ENCODE peak calls at places on chromosomes 16 and 17, in eight cellular contexts. K, I, X, P, U, Z, O and S are unnamed samples. For H3K9me3, the result is how much of the 10 kb centered on the place peaks cover.

GRCh38 chr16:68357923-68358322 is 47.1 kb downstream of the PRMT7 start:
- DNase-seq in Z (no peak), O (no peak), P (no peak), X (no peak), K (no peak), U (no peak), I (no peak), S (no peak)

GRCh38 chr17:79525793-79526677 is 84.8 kb downstream of the RBFOX3 start:
- DNase-seq in O (no peak), U (no peak), X (no peak), P (no peak), Z (no peak), K (no peak), I (no peak), S (no peak)

GRCh38 chr16:17544785-17545184 is 74.0 kb upstream of the XYLT1 start:
- DNase-seq in O (no peak), U (no peak), X (no peak), P (no peak), K (peak), I (no peak), Z (no peak), S (no peak)

GRCh38 chr16:84270071-84270470 is 24.6 kb upstream of the WFDC1 start:
- DNase-seq in O (no peak), Z (no peak), I (no peak), U (no peak), K (no peak), P (no peak), X (no peak), S (no peak)

GRCh38 chr17:4504188-4504587 is 5.5 kb downstream of the SPNS2 start:
- DNase-seq in P (peak), Z (no peak), I (no peak), O (no peak), U (no peak), X (no peak), K (no peak), S (no peak)

GRCh38 chr16:52283581-52284375 is 263.2 kb downstream of the TOX3 start:
- DNase-seq in I (no peak), U (no peak), O (no peak), Z (no peak), P (no peak), X (no peak), K (no peak), S (no peak)

GRCh38 chr17:2814499-2815341 is 18.5 kb downstream of the RAP1GAP2 start:
- DNase-seq in I (peak), O (no peak), U (no peak), P (peak), X (peak), Z (peak), K (no peak), S (no peak)

GRCh38 chr17:46178550-46179198 is 14.6 kb downstream of the KANSL1 start:
- DNase-seq in P (no peak), I (peak), U (no peak), Z (no peak), K (no peak), O (no peak), X (no peak), S (no peak)

GRCh38 chr16:27235055-27235937 is 32.0 kb downstream of the KDM8 start:
- DNase-seq in U (peak), X (peak), K (peak), O (peak), P (peak), I (peak), Z (peak), S (peak)

GRCh38 chr17:81044764-81045589 is 10.0 kb downstream of the BAIAP2 start:
- DNase-seq in Z (no peak), P (no peak), X (peak), I (peak), O (no peak), U (peak), K (peak), S (peak)

GRCh38 chr17:69967910-69968411 is 107.1 kb upstream of the KCNJ16 start:
- DNase-seq in U (no peak), Z (no peak), P (no peak), I (peak), O (no peak), K (no peak), X (no peak), S (peak)

GRCh38 chr17:62653002-62653830 is 25.7 kb downstream of the MRC2 start:
- DNase-seq in U (peak), O (no peak), Z (peak), I (peak), K (peak), P (peak), X (peak), S (peak)

GRCh38 chr17:2250140-2251095 is 53.2 kb downstream of the SMG6 start:
- DNase-seq in U (no peak), O (no peak), X (no peak), I (peak), Z (peak), K (no peak), P (no peak), S (no peak)

GRCh38 chr16:49439050-49439449 is 65.4 kb downstream of the C16orf78 start:
- DNase-seq in K (no peak), O (no peak), X (no peak), I (no peak), Z (no peak), P (no peak), U (no peak), S (no peak)

GRCh38 chr17:58364270-58364942 is 12.4 kb upstream of the SUPT4H1 start:
- DNase-seq in P (no peak), I (no peak), K (no peak), Z (no peak), U (no peak), X (no peak), O (no peak), S (no peak)

GRCh38 chr17:58363457-58364185 is 11.6 kb upstream of the SUPT4H1 start:
- DNase-seq in K (no peak), X (no peak), U (no peak), I (no peak), Z (no peak), O (no peak), P (no peak), S (no peak)

GRCh38 chr17:58365185-58365979 is 13.4 kb upstream of the SUPT4H1 start:
- DNase-seq in X (no peak), U (no peak), O (no peak), I (no peak), P (no peak), Z (no peak), K (no peak), S (no peak)

GRCh38 chr17:58367462-58367861 is 15.5 kb upstream of the SUPT4H1 start:
- DNase-seq in U (no peak), I (no peak), O (no peak), K (no peak), Z (no peak), X (no peak), P (no peak), S (no peak)

DNA sequence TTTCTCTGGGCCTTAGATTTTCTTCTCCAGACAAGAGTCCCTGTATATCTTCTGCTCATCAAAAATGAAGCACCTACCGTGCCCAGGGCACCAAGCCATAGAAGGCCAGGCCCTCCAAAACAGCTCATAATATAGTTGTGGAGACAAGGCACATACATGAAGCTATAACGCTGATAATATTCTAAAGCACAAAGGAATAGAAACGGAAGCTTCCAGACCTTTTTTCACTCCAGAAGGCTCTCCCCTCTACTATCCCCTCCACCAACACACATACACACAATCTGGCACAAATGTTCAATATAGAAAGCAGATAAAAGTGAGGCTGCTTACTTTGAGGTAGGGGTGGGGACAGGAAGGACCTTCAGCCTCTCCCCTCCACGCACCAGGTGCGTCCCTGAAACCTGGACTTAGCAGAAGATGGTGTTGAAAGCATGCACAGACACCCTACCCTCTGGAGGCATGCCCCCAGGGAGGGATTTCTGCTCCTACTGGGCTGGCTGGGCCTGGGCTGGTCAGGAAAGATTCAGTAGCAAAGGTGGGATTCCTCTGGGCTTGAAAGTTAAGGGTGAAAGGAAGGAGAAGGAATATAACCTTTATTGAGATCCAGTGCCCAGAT is 14.1 kb upstream of the SUPT4H1 start:
- DNase-seq in X (no peak), O (no peak), P (peak), I (no peak), Z (no peak), K (no peak), U (no peak), S (no peak)
- H3K27ac ChIP-seq in X (no peak), O (no peak), P (peak), I (no peak), Z (no peak), K (no peak), U (no peak), S (no peak)

GRCh38 chr17:56887552-56888467 is 26.0 kb downstream of the TRIM25 start:
- DNase-seq in I (no peak), K (no peak), P (no peak), U (no peak), Z (no peak), O (no peak), X (no peak), S (peak)
- H3K9me3 ChIP-seq in I (under half), K (under half), P (under half), U (under half), Z (under half), O (under half), X (under half), S (under half)

DNA sequence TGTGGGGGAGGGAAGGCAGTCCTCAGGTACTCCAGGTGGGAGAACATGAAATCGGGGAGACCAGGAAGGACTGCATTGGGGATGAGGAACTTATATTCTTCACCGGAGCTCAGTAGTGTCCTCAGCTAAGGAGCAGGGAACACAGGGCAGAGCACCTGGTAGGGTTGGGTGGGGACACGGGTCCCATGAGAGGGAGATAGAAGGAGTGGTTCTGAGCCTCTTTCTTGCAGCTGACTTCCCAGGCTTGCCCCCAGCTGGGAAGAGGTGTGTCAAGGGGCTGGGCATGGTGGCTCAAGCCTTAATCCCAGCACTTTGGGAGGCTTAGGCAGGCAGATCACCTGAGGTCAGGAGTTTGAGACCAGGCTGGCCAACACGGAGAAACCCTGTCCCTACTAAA is 2.1 kb downstream of the FHOD1 start:
- DNase-seq in X (no peak), U (no peak), Z (no peak), P (no peak), K (no peak), I (no peak), O (no peak), S (no peak)
- H3K4me3 ChIP-seq in X (no peak), U (no peak), Z (no peak), P (peak), K (peak), I (peak), O (no peak), S (no peak)

GRCh38 chr17:9007052-9007714 is 14.1 kb upstream of the NTN1 start:
- DNase-seq in U (no peak), K (no peak), O (no peak), X (no peak), I (no peak), Z (no peak), P (no peak), S (no peak)

GRCh38 chr17:9004961-9005285 is 16.4 kb upstream of the NTN1 start:
- DNase-seq in X (no peak), P (no peak), I (no peak), O (no peak), Z (no peak), K (no peak), U (no peak), S (no peak)

GRCh38 chr17:9003355-9004131 is 17.8 kb upstream of the NTN1 start:
- DNase-seq in K (no peak), U (no peak), X (no peak), P (no peak), I (no peak), O (no peak), Z (no peak), S (no peak)

GRCh38 chr17:9004132-9004960 is 17.0 kb upstream of the NTN1 start:
- DNase-seq in Z (peak), P (no peak), O (no peak), K (no peak), U (no peak), I (no peak), X (no peak), S (no peak)

DNA sequence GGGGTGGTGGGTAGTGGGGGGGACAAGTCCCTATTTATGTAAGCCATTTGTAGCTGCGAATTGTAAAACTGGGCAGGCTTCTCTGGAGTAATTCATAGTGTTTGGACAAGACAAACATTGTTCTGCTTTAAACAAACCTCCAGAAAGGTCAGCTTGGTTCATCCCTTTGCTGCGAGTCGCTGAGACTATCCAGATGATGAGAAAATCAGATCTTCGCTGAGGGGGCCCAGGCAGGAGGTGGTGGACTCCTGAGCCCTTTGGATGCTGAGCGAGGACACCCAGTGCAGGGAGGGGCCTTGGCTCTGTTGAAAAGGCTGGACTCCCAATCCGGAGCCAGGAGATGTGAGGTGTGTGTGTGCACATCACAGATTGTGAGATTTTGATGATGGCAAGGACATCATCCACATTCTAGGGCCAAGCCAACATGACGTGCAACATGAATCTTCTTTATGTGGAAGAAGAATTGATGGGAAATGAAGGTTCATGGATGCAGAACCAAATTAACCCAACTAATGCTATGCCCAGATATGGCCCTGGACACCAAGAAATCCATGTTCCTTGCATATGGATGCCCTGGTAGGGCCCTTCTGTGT is 15.0 kb upstream of the NTN1 start:
- DNase-seq in U (no peak), K (no peak), I (no peak), Z (no peak), P (no peak), O (no peak), X (no peak), S (no peak)
- H3K27ac ChIP-seq in U (no peak), K (no peak), I (no peak), Z (no peak), P (no peak), O (no peak), X (no peak), S (no peak)

DNA sequence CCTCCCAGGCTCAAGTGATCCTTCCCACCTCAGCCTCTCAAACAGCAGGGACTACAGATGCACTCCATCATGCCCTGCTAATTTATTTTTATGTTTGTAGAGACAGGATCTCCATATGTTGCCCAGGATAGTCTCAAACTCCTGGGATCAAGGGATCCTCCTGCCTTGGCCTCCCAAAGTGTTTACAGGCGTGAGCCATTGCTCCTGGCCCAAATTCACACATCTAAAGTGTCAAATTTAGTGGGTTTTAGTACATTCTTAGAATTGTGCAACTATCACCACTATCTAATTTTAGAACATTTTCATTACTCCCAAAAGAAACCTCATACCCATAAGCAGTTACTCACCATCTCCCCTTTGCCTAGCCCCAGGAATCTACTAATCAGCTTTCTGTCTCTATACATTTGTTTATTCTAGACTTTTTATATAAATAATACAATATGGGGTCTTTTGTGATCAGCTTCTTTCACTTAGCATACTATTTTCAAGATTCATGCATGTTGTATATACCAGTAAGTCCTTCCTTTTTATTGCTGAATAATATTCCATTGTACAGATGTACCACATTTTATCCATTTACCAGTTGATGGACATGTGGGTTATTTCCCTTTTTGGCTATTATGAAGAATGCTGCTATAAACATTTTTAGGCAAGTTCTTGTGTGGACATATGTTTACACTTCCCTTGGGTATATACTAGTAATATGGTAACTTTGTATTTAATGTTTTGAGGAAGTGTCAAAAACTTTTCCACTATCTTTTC is 25.1 kb upstream of the ITGA2B start:
- DNase-seq in U (no peak), X (no peak), Z (no peak), P (no peak), K (no peak), I (no peak), O (no peak), S (no peak)
- H3K9me3 ChIP-seq in U (under half), X (under half), Z (under half), P (under half), K (under half), I (under half), O (under half), S (under half)

GRCh38 chr16:51181495-51181795 is 30.4 kb upstream of the SALL1 start:
- DNase-seq in P (no peak), O (no peak), U (no peak), K (no peak), X (no peak), Z (no peak), I (peak), S (peak)

GRCh38 chr16:51175081-51175480 is 24.0 kb upstream of the SALL1 start:
- DNase-seq in Z (no peak), U (no peak), I (peak), X (no peak), O (no peak), K (no peak), P (no peak), S (no peak)

GRCh38 chr16:51184702-51185433 is 33.8 kb upstream of the SALL1 start:
- DNase-seq in U (no peak), K (no peak), I (no peak), X (no peak), Z (no peak), O (no peak), P (no peak), S (peak)

GRCh38 chr16:51180719-51181494 is 29.8 kb upstream of the SALL1 start:
- DNase-seq in O (no peak), X (no peak), U (no peak), I (no peak), K (no peak), P (no peak), Z (no peak), S (no peak)
- H3K4me3 ChIP-seq in O (no peak), X (no peak), U (no peak), I (no peak), K (no peak), P (no peak), Z (no peak), S (no peak)

GRCh38 chr17:82544431-82545070 is 25.0 kb downstream of the FOXK2 start:
- DNase-seq in U (peak), O (no peak), X (no peak), P (no peak), Z (no peak), K (no peak), I (no peak), S (no peak)
- H3K27ac ChIP-seq in U (no peak), O (no peak), X (no peak), P (no peak), Z (no peak), K (no peak), I (no peak), S (no peak)

GRCh38 chr16:24463196-24463945 is 76.0 kb upstream of the RBBP6 start:
- DNase-seq in P (no peak), K (no peak), O (no peak), X (no peak), I (no peak), U (no peak), Z (no peak), S (no peak)
- H3K9me3 ChIP-seq in P (under half), K (under half), O (under half), X (under half), I (under half), U (under half), Z (under half), S (under half)